ENCODE peak calls at places on chromosome 10, in six cellular contexts. One of them, this sample, is unnamed.

GRCh38 chr10:69123306-69123746 is 652 bp upstream of the VPS26A start:
- DNase-seq in activated T-cell treated with anti-CD3 and anti-CD28 coated beads for 24 hours: no peak
- DNase-seq in activated naive CD8-positive, alpha-beta T cell treated with anti-CD3 and anti-CD28 coated beads, Interleukin-2, amount 50 U/mL, for 24 hours: no peak
- DNase-seq in activated effector memory CD4-positive, alpha-beta T cell treated with Interleukin-2 at 50 U/mL for 16 hours: no peak
- DNase-seq in ovary: no peak
- DNase-seq in DMS53: peak
- DNase-seq in this sample: no peak

GRCh38 chr10:129913021-129913695 is 50.9 kb downstream of the EBF3 start:
- DNase-seq in activated T-cell treated with anti-CD3 and anti-CD28 coated beads for 24 hours: no peak
- DNase-seq in activated naive CD8-positive, alpha-beta T cell treated with anti-CD3 and anti-CD28 coated beads, Interleukin-2, amount 50 U/mL, for 24 hours: no peak
- DNase-seq in activated effector memory CD4-positive, alpha-beta T cell treated with Interleukin-2 at 50 U/mL for 16 hours: no peak
- DNase-seq in ovary: no peak
- DNase-seq in DMS53: no peak
- DNase-seq in this sample: no peak

GRCh38 chr10:78170026-78170475 is 136.4 kb downstream of the RPS24 start:
- DNase-seq in activated T-cell treated with anti-CD3 and anti-CD28 coated beads for 24 hours: no peak
- DNase-seq in activated naive CD8-positive, alpha-beta T cell treated with anti-CD3 and anti-CD28 coated beads, Interleukin-2, amount 50 U/mL, for 24 hours: no peak
- DNase-seq in activated effector memory CD4-positive, alpha-beta T cell treated with Interleukin-2 at 50 U/mL for 16 hours: no peak
- DNase-seq in ovary: no peak
- DNase-seq in DMS53: peak
- DNase-seq in this sample: no peak

GRCh38 chr10:110221721-110222261 is 14.4 kb downstream of the MXI1 start:
- DNase-seq in activated T-cell treated with anti-CD3 and anti-CD28 coated beads for 24 hours: peak
- DNase-seq in activated naive CD8-positive, alpha-beta T cell treated with anti-CD3 and anti-CD28 coated beads, Interleukin-2, amount 50 U/mL, for 24 hours: peak
- DNase-seq in activated effector memory CD4-positive, alpha-beta T cell treated with Interleukin-2 at 50 U/mL for 16 hours: peak
- DNase-seq in ovary: peak
- DNase-seq in DMS53: no peak
- DNase-seq in this sample: peak

GRCh38 chr10:62637249-62638061 is 167.1 kb upstream of the ADO start:
- DNase-seq in activated T-cell treated with anti-CD3 and anti-CD28 coated beads for 24 hours: peak
- DNase-seq in activated naive CD8-positive, alpha-beta T cell treated with anti-CD3 and anti-CD28 coated beads, Interleukin-2, amount 50 U/mL, for 24 hours: peak
- DNase-seq in activated effector memory CD4-positive, alpha-beta T cell treated with Interleukin-2 at 50 U/mL for 16 hours: peak
- DNase-seq in ovary: no peak
- DNase-seq in DMS53: no peak
- DNase-seq in this sample: no peak

GRCh38 chr10:97279121-97279815 is 13.2 kb downstream of the ARHGAP19 start:
- DNase-seq in activated T-cell treated with anti-CD3 and anti-CD28 coated beads for 24 hours: no peak
- DNase-seq in activated naive CD8-positive, alpha-beta T cell treated with anti-CD3 and anti-CD28 coated beads, Interleukin-2, amount 50 U/mL, for 24 hours: no peak
- DNase-seq in activated effector memory CD4-positive, alpha-beta T cell treated with Interleukin-2 at 50 U/mL for 16 hours: no peak
- DNase-seq in ovary: no peak
- DNase-seq in DMS53: peak
- DNase-seq in this sample: no peak

GRCh38 chr10:49168821-49169495 is 19.2 kb downstream of the TMEM273 start:
- DNase-seq in activated T-cell treated with anti-CD3 and anti-CD28 coated beads for 24 hours: no peak
- DNase-seq in activated naive CD8-positive, alpha-beta T cell treated with anti-CD3 and anti-CD28 coated beads, Interleukin-2, amount 50 U/mL, for 24 hours: no peak
- DNase-seq in activated effector memory CD4-positive, alpha-beta T cell treated with Interleukin-2 at 50 U/mL for 16 hours: no peak
- DNase-seq in ovary: no peak
- DNase-seq in DMS53: no peak
- DNase-seq in this sample: no peak

GRCh38 chr10:76082956-76083355 is 651.5 kb downstream of the LRMDA start:
- DNase-seq in activated T-cell treated with anti-CD3 and anti-CD28 coated beads for 24 hours: no peak
- DNase-seq in activated naive CD8-positive, alpha-beta T cell treated with anti-CD3 and anti-CD28 coated beads, Interleukin-2, amount 50 U/mL, for 24 hours: no peak
- DNase-seq in activated effector memory CD4-positive, alpha-beta T cell treated with Interleukin-2 at 50 U/mL for 16 hours: no peak
- DNase-seq in ovary: no peak
- DNase-seq in DMS53: peak
- DNase-seq in this sample: peak

GRCh38 chr10:514137-514671 is 175.3 kb downstream of the DIP2C start:
- DNase-seq in activated T-cell treated with anti-CD3 and anti-CD28 coated beads for 24 hours: no peak
- DNase-seq in activated naive CD8-positive, alpha-beta T cell treated with anti-CD3 and anti-CD28 coated beads, Interleukin-2, amount 50 U/mL, for 24 hours: no peak
- DNase-seq in activated effector memory CD4-positive, alpha-beta T cell treated with Interleukin-2 at 50 U/mL for 16 hours: no peak
- DNase-seq in ovary: no peak
- DNase-seq in DMS53: peak
- DNase-seq in this sample: no peak

GRCh38 chr10:26488344-26488743 is 50.2 kb downstream of the APBB1IP start:
- DNase-seq in activated T-cell treated with anti-CD3 and anti-CD28 coated beads for 24 hours: no peak
- DNase-seq in activated naive CD8-positive, alpha-beta T cell treated with anti-CD3 and anti-CD28 coated beads, Interleukin-2, amount 50 U/mL, for 24 hours: peak
- DNase-seq in activated effector memory CD4-positive, alpha-beta T cell treated with Interleukin-2 at 50 U/mL for 16 hours: no peak
- DNase-seq in ovary: no peak
- DNase-seq in DMS53: no peak
- DNase-seq in this sample: peak

GRCh38 chr10:59633063-59633462 is 76.6 kb downstream of the SLC16A9 start:
- DNase-seq in activated T-cell treated with anti-CD3 and anti-CD28 coated beads for 24 hours: no peak
- DNase-seq in activated naive CD8-positive, alpha-beta T cell treated with anti-CD3 and anti-CD28 coated beads, Interleukin-2, amount 50 U/mL, for 24 hours: no peak
- DNase-seq in activated effector memory CD4-positive, alpha-beta T cell treated with Interleukin-2 at 50 U/mL for 16 hours: no peak
- DNase-seq in ovary: no peak
- DNase-seq in DMS53: peak
- DNase-seq in this sample: no peak

GRCh38 chr10:74875966-74876365 is 49.6 kb downstream of the KAT6B start:
- DNase-seq in activated T-cell treated with anti-CD3 and anti-CD28 coated beads for 24 hours: no peak
- DNase-seq in activated naive CD8-positive, alpha-beta T cell treated with anti-CD3 and anti-CD28 coated beads, Interleukin-2, amount 50 U/mL, for 24 hours: no peak
- DNase-seq in activated effector memory CD4-positive, alpha-beta T cell treated with Interleukin-2 at 50 U/mL for 16 hours: no peak
- DNase-seq in ovary: no peak
- DNase-seq in DMS53: peak
- DNase-seq in this sample: no peak

GRCh38 chr10:128043259-128044045 is 82.8 kb downstream of the MKI67 start:
- DNase-seq in activated T-cell treated with anti-CD3 and anti-CD28 coated beads for 24 hours: no peak
- DNase-seq in activated naive CD8-positive, alpha-beta T cell treated with anti-CD3 and anti-CD28 coated beads, Interleukin-2, amount 50 U/mL, for 24 hours: no peak
- DNase-seq in activated effector memory CD4-positive, alpha-beta T cell treated with Interleukin-2 at 50 U/mL for 16 hours: no peak
- DNase-seq in ovary: no peak
- DNase-seq in DMS53: no peak
- DNase-seq in this sample: no peak

GRCh38 chr10:99711129-99711719 is 20.7 kb downstream of the COX15 start:
- DNase-seq in activated T-cell treated with anti-CD3 and anti-CD28 coated beads for 24 hours: no peak
- DNase-seq in activated naive CD8-positive, alpha-beta T cell treated with anti-CD3 and anti-CD28 coated beads, Interleukin-2, amount 50 U/mL, for 24 hours: peak
- DNase-seq in activated effector memory CD4-positive, alpha-beta T cell treated with Interleukin-2 at 50 U/mL for 16 hours: no peak
- DNase-seq in ovary: no peak
- DNase-seq in DMS53: peak
- DNase-seq in this sample: peak

GRCh38 chr10:70145666-70146488 is 623 bp downstream of the TYSND1 start:
- DNase-seq in activated T-cell treated with anti-CD3 and anti-CD28 coated beads for 24 hours: peak
- DNase-seq in activated naive CD8-positive, alpha-beta T cell treated with anti-CD3 and anti-CD28 coated beads, Interleukin-2, amount 50 U/mL, for 24 hours: peak
- DNase-seq in activated effector memory CD4-positive, alpha-beta T cell treated with Interleukin-2 at 50 U/mL for 16 hours: peak
- DNase-seq in ovary: peak
- DNase-seq in DMS53: peak
- DNase-seq in this sample: peak

GRCh38 chr10:23310443-23310842 is 34.2 kb downstream of the C10orf67 start:
- DNase-seq in activated T-cell treated with anti-CD3 and anti-CD28 coated beads for 24 hours: no peak
- DNase-seq in activated naive CD8-positive, alpha-beta T cell treated with anti-CD3 and anti-CD28 coated beads, Interleukin-2, amount 50 U/mL, for 24 hours: no peak
- DNase-seq in activated effector memory CD4-positive, alpha-beta T cell treated with Interleukin-2 at 50 U/mL for 16 hours: no peak
- DNase-seq in ovary: no peak
- DNase-seq in DMS53: no peak
- DNase-seq in this sample: no peak

GRCh38 chr10:34031410-34031809 is 696.9 kb upstream of the NRP1 start:
- DNase-seq in activated T-cell treated with anti-CD3 and anti-CD28 coated beads for 24 hours: no peak
- DNase-seq in activated naive CD8-positive, alpha-beta T cell treated with anti-CD3 and anti-CD28 coated beads, Interleukin-2, amount 50 U/mL, for 24 hours: no peak
- DNase-seq in activated effector memory CD4-positive, alpha-beta T cell treated with Interleukin-2 at 50 U/mL for 16 hours: no peak
- DNase-seq in ovary: no peak
- DNase-seq in DMS53: no peak
- DNase-seq in this sample: peak

GRCh38 chr10:116669080-116669479 is 48.3 kb downstream of the PNLIPRP2 start:
- DNase-seq in activated T-cell treated with anti-CD3 and anti-CD28 coated beads for 24 hours: no peak
- DNase-seq in activated naive CD8-positive, alpha-beta T cell treated with anti-CD3 and anti-CD28 coated beads, Interleukin-2, amount 50 U/mL, for 24 hours: no peak
- DNase-seq in activated effector memory CD4-positive, alpha-beta T cell treated with Interleukin-2 at 50 U/mL for 16 hours: no peak
- DNase-seq in ovary: no peak
- DNase-seq in DMS53: no peak
- DNase-seq in this sample: no peak

GRCh38 chr10:9254353-9254752 is 1199.9 kb downstream of the GATA3 start:
- DNase-seq in activated T-cell treated with anti-CD3 and anti-CD28 coated beads for 24 hours: no peak
- DNase-seq in activated naive CD8-positive, alpha-beta T cell treated with anti-CD3 and anti-CD28 coated beads, Interleukin-2, amount 50 U/mL, for 24 hours: no peak
- DNase-seq in activated effector memory CD4-positive, alpha-beta T cell treated with Interleukin-2 at 50 U/mL for 16 hours: no peak
- DNase-seq in ovary: no peak
- DNase-seq in DMS53: no peak
- DNase-seq in this sample: peak

GRCh38 chr10:101814466-101815041 is 3.7 kb downstream of the OGA start:
- DNase-seq in activated T-cell treated with anti-CD3 and anti-CD28 coated beads for 24 hours: no peak
- DNase-seq in activated naive CD8-positive, alpha-beta T cell treated with anti-CD3 and anti-CD28 coated beads, Interleukin-2, amount 50 U/mL, for 24 hours: no peak
- DNase-seq in activated effector memory CD4-positive, alpha-beta T cell treated with Interleukin-2 at 50 U/mL for 16 hours: no peak
- DNase-seq in ovary: no peak
- DNase-seq in DMS53: no peak
- DNase-seq in this sample: no peak

This sample was measured in astrocyte of the spinal cord.